ENCODE peak calls at places on chromosomes 16 and 17, in nine cellular contexts. One of them, this sample, is unnamed.

GRCh38 chr16:1262846-1263221 is 7.0 kb downstream of the TPSD1 start:
- DNase-seq in activated T-helper 1 cell treated with anti-CD3 and anti-CD28 coated beads, Interleukin-12 subunit alpha, Interleukin-12 subunit beta, Interleukin-2, Interleukin-4 antibody, amounts not matched to agents 30 ng/mL and 10 ng/mL and 1 ng/mL, durations not matched to agents 14 hours and 24 hours and 36 hours: no peak
- DNase-seq in iris pigment epithelial cell: no peak
- DNase-seq in hepatocyte: no peak
- DNase-seq in AG08395: no peak
- DNase-seq in hippocampal formation: no peak
- DNase-seq in IMR-90: no peak
- DNase-seq in A549: no peak
- DNase-seq in activated naive CD4-positive, alpha-beta T cell treated with Interleukin-2 at 50 U/mL for 16 hours: no peak
- DNase-seq in this sample: no peak

GRCh38 chr16:68910051-68910450 is 66.7 kb downstream of the TANGO6 start:
- DNase-seq in AG08395: no peak
- DNase-seq in activated naive CD4-positive, alpha-beta T cell treated with Interleukin-2 at 50 U/mL for 16 hours: no peak
- DNase-seq in hepatocyte: no peak
- DNase-seq in iris pigment epithelial cell: no peak
- DNase-seq in A549: no peak
- DNase-seq in activated T-helper 1 cell treated with anti-CD3 and anti-CD28 coated beads, Interleukin-12 subunit alpha, Interleukin-12 subunit beta, Interleukin-2, Interleukin-4 antibody, amounts not matched to agents 30 ng/mL and 10 ng/mL and 1 ng/mL, durations not matched to agents 14 hours and 24 hours and 36 hours: no peak
- DNase-seq in hippocampal formation: peak; percentile 6
- DNase-seq in IMR-90: no peak
- DNase-seq in this sample: no peak

GRCh38 chr17:48541036-48541573 is 3.8 kb downstream of the HOXB2 start:
- DNase-seq in A549: no peak
- DNase-seq in AG08395: no peak
- DNase-seq in activated naive CD4-positive, alpha-beta T cell treated with Interleukin-2 at 50 U/mL for 16 hours: peak; percentile 9
- DNase-seq in hepatocyte: no peak
- DNase-seq in activated T-helper 1 cell treated with anti-CD3 and anti-CD28 coated beads, Interleukin-12 subunit alpha, Interleukin-12 subunit beta, Interleukin-2, Interleukin-4 antibody, amounts not matched to agents 30 ng/mL and 10 ng/mL and 1 ng/mL, durations not matched to agents 14 hours and 24 hours and 36 hours: no peak
- DNase-seq in iris pigment epithelial cell: no peak
- DNase-seq in IMR-90: peak; percentile 32
- DNase-seq in hippocampal formation: no peak
- DNase-seq in this sample: no peak

GRCh38 chr16:66653581-66654350 is 42.8 kb downstream of the CMTM4 start:
- DNase-seq in activated T-helper 1 cell treated with anti-CD3 and anti-CD28 coated beads, Interleukin-12 subunit alpha, Interleukin-12 subunit beta, Interleukin-2, Interleukin-4 antibody, amounts not matched to agents 30 ng/mL and 10 ng/mL and 1 ng/mL, durations not matched to agents 14 hours and 24 hours and 36 hours: no peak
- DNase-seq in iris pigment epithelial cell: peak; percentile 64
- DNase-seq in hippocampal formation: no peak
- DNase-seq in IMR-90: no peak
- DNase-seq in hepatocyte: no peak
- DNase-seq in A549: no peak
- DNase-seq in activated naive CD4-positive, alpha-beta T cell treated with Interleukin-2 at 50 U/mL for 16 hours: no peak
- DNase-seq in AG08395: no peak
- DNase-seq in this sample: no peak

GRCh38 chr17:21199856-21200255 is 14.1 kb downstream of the TMEM11 start:
- DNase-seq in hippocampal formation: no peak
- DNase-seq in activated naive CD4-positive, alpha-beta T cell treated with Interleukin-2 at 50 U/mL for 16 hours: no peak
- DNase-seq in AG08395: no peak
- DNase-seq in iris pigment epithelial cell: no peak
- DNase-seq in IMR-90: no peak
- DNase-seq in hepatocyte: no peak
- DNase-seq in activated T-helper 1 cell treated with anti-CD3 and anti-CD28 coated beads, Interleukin-12 subunit alpha, Interleukin-12 subunit beta, Interleukin-2, Interleukin-4 antibody, amounts not matched to agents 30 ng/mL and 10 ng/mL and 1 ng/mL, durations not matched to agents 14 hours and 24 hours and 36 hours: no peak
- DNase-seq in A549: no peak
- DNase-seq in this sample: no peak

GRCh38 chr16:71707199-71707598 is 17.3 kb downstream of the PHLPP2 start:
- DNase-seq in AG08395: no peak
- DNase-seq in hippocampal formation: no peak
- DNase-seq in IMR-90: no peak
- DNase-seq in activated naive CD4-positive, alpha-beta T cell treated with Interleukin-2 at 50 U/mL for 16 hours: no peak
- DNase-seq in iris pigment epithelial cell: no peak
- DNase-seq in activated T-helper 1 cell treated with anti-CD3 and anti-CD28 coated beads, Interleukin-12 subunit alpha, Interleukin-12 subunit beta, Interleukin-2, Interleukin-4 antibody, amounts not matched to agents 30 ng/mL and 10 ng/mL and 1 ng/mL, durations not matched to agents 14 hours and 24 hours and 36 hours: no peak
- DNase-seq in A549: no peak
- DNase-seq in hepatocyte: no peak
- DNase-seq in this sample: no peak

GRCh38 chr16:55434000-55434399 is 45.0 kb upstream of the MMP2 start:
- DNase-seq in hepatocyte: no peak
- DNase-seq in iris pigment epithelial cell: no peak
- DNase-seq in AG08395: no peak
- DNase-seq in hippocampal formation: no peak
- DNase-seq in A549: no peak
- DNase-seq in activated naive CD4-positive, alpha-beta T cell treated with Interleukin-2 at 50 U/mL for 16 hours: no peak
- DNase-seq in activated T-helper 1 cell treated with anti-CD3 and anti-CD28 coated beads, Interleukin-12 subunit alpha, Interleukin-12 subunit beta, Interleukin-2, Interleukin-4 antibody, amounts not matched to agents 30 ng/mL and 10 ng/mL and 1 ng/mL, durations not matched to agents 14 hours and 24 hours and 36 hours: no peak
- DNase-seq in IMR-90: no peak
- DNase-seq in this sample: no peak

GRCh38 chr17:40355804-40356758 is 8.5 kb downstream of the GJD3 start:
- DNase-seq in activated T-helper 1 cell treated with anti-CD3 and anti-CD28 coated beads, Interleukin-12 subunit alpha, Interleukin-12 subunit beta, Interleukin-2, Interleukin-4 antibody, amounts not matched to agents 30 ng/mL and 10 ng/mL and 1 ng/mL, durations not matched to agents 14 hours and 24 hours and 36 hours: no peak
- DNase-seq in AG08395: no peak
- DNase-seq in hippocampal formation: no peak
- DNase-seq in IMR-90: no peak
- DNase-seq in hepatocyte: no peak
- DNase-seq in iris pigment epithelial cell: no peak
- DNase-seq in activated naive CD4-positive, alpha-beta T cell treated with Interleukin-2 at 50 U/mL for 16 hours: no peak
- DNase-seq in A549: no peak
- DNase-seq in this sample: no peak

GRCh38 chr16:19223235-19223847 is 55.3 kb downstream of the SYT17 start:
- DNase-seq in hepatocyte: peak; percentile 33
- DNase-seq in A549: no peak
- DNase-seq in activated naive CD4-positive, alpha-beta T cell treated with Interleukin-2 at 50 U/mL for 16 hours: peak; percentile 23
- DNase-seq in iris pigment epithelial cell: peak; percentile 9
- DNase-seq in hippocampal formation: no peak
- DNase-seq in AG08395: no peak
- DNase-seq in IMR-90: peak; percentile 4
- DNase-seq in activated T-helper 1 cell treated with anti-CD3 and anti-CD28 coated beads, Interleukin-12 subunit alpha, Interleukin-12 subunit beta, Interleukin-2, Interleukin-4 antibody, amounts not matched to agents 30 ng/mL and 10 ng/mL and 1 ng/mL, durations not matched to agents 14 hours and 24 hours and 36 hours: no peak
- DNase-seq in this sample: peak; percentile 83

GRCh38 chr17:19996086-19996485 is 13.1 kb upstream of the SPECC1 start:
- DNase-seq in activated T-helper 1 cell treated with anti-CD3 and anti-CD28 coated beads, Interleukin-12 subunit alpha, Interleukin-12 subunit beta, Interleukin-2, Interleukin-4 antibody, amounts not matched to agents 30 ng/mL and 10 ng/mL and 1 ng/mL, durations not matched to agents 14 hours and 24 hours and 36 hours: no peak
- DNase-seq in A549: no peak
- DNase-seq in AG08395: no peak
- DNase-seq in iris pigment epithelial cell: no peak
- DNase-seq in hepatocyte: no peak
- DNase-seq in activated naive CD4-positive, alpha-beta T cell treated with Interleukin-2 at 50 U/mL for 16 hours: no peak
- DNase-seq in IMR-90: no peak
- DNase-seq in hippocampal formation: no peak
- DNase-seq in this sample: no peak